ENCODE peak calls at places on chromosomes 16 and 17, in five cellular contexts. I is AG08396, K is anterior cingulate cortex, U is activated T-helper 1 cell treated with Interleukin-2 at 50 U/mL for 16 hours, S is T-helper 9 cell. E is an unnamed sample.

GRCh38 chr17:79168486-79169055 is 93.9 kb downstream of the ENGASE start:
- DNase-seq in I (no peak), K (no peak), U (no peak), S (no peak), E (no peak)

GRCh38 chr17:82020874-82021727 is 1.6 kb downstream of the CENPX start:
- DNase-seq in I (peak; percentile 85), K (peak; percentile 78), U (peak; percentile 28), S (peak; percentile 27), E (no peak)

GRCh38 chr17:19578545-19578944 is 44.9 kb downstream of the SLC47A1 start:
- DNase-seq in I (peak; percentile 30), K (no peak), U (no peak), S (no peak), E (no peak)

GRCh38 chr17:73293480-73293911 is 18.3 kb downstream of the CDC42EP4 start:
- DNase-seq in I (peak; percentile 79), K (no peak), U (no peak), S (no peak), E (no peak)

GRCh38 chr17:83002118-83002805 is 77.1 kb upstream of the METRNL start:
- DNase-seq in I (no peak), K (no peak), U (no peak), S (no peak), E (no peak)

GRCh38 chr16:57639172-57639571 is 10.7 kb downstream of the ADGRG1 start:
- DNase-seq in I (no peak), K (peak; percentile 92), U (no peak), S (no peak), E (no peak)

GRCh38 chr17:7684856-7685532 is 2.3 kb downstream of the TP53 start:
- DNase-seq in I (peak; percentile 1), K (no peak), U (no peak), S (no peak), E (no peak)

GRCh38 chr17:8818047-8818446 is 18.9 kb upstream of the MFSD6L start:
- DNase-seq in I (no peak), K (no peak), U (no peak), S (no peak), E (no peak)

GRCh38 chr17:7550359-7550758 is 1.5 kb downstream of the TNFSF12 start:
- DNase-seq in I (no peak), K (no peak), U (no peak), S (no peak), E (no peak)

GRCh38 chr16:88922114-88922825 is 54.7 kb downstream of the CBFA2T3 start:
- DNase-seq in I (peak; percentile 80), K (no peak), U (no peak), S (no peak), E (no peak)

GRCh38 chr16:49271363-49271762 is 10.3 kb downstream of the CBLN1 start:
- DNase-seq in I (no peak), K (no peak), U (no peak), S (no peak), E (no peak)

E was measured in smooth muscle cell of the brain vasculature.